ENCODE peak calls at places on chromosomes 7 and 10, in nine cellular contexts. One of them, this sample, is unnamed.

GRCh38 chr7:65731562-65732035 is 141.3 kb upstream of the VKORC1L1 start:
- DNase-seq in endothelial cell: peak
- DNase-seq in HT-29: no peak
- DNase-seq in fibroblast of pulmonary artery: no peak
- DNase-seq in SJCRH30: no peak
- DNase-seq in right cardiac atrium: no peak
- DNase-seq in omental fat pad: no peak
- DNase-seq in stimulated activated CD8-positive, alpha-beta memory T cell treated with anti-CD3 and anti-CD28 coated beads, Interleukin-12 subunit alpha, Interleukin-12 subunit beta, amount 100 ng/mL, for 4 hours: no peak
- DNase-seq in cardiac muscle cell: peak
- DNase-seq in this sample: peak

GRCh38 chr7:140390466-140391190 is 7.7 kb downstream of the SLC37A3 start:
- DNase-seq in right cardiac atrium: no peak
- DNase-seq in HT-29: no peak
- DNase-seq in omental fat pad: no peak
- DNase-seq in SJCRH30: peak
- DNase-seq in fibroblast of pulmonary artery: no peak
- DNase-seq in endothelial cell: no peak
- DNase-seq in cardiac muscle cell: peak
- DNase-seq in stimulated activated CD8-positive, alpha-beta memory T cell treated with anti-CD3 and anti-CD28 coated beads, Interleukin-12 subunit alpha, Interleukin-12 subunit beta, amount 100 ng/mL, for 4 hours: no peak
- DNase-seq in this sample: no peak

GRCh38 chr7:24786941-24787340 is 29.7 kb upstream of the GSDME start:
- DNase-seq in stimulated activated CD8-positive, alpha-beta memory T cell treated with anti-CD3 and anti-CD28 coated beads, Interleukin-12 subunit alpha, Interleukin-12 subunit beta, amount 100 ng/mL, for 4 hours: no peak
- DNase-seq in fibroblast of pulmonary artery: peak
- DNase-seq in cardiac muscle cell: peak
- DNase-seq in omental fat pad: no peak
- DNase-seq in SJCRH30: peak
- DNase-seq in endothelial cell: no peak
- DNase-seq in HT-29: no peak
- DNase-seq in right cardiac atrium: no peak
- DNase-seq in this sample: no peak

GRCh38 chr10:133235265-133235664 is 2.4 kb upstream of the VENTX start:
- DNase-seq in endothelial cell: no peak
- DNase-seq in fibroblast of pulmonary artery: no peak
- DNase-seq in omental fat pad: no peak
- DNase-seq in right cardiac atrium: peak
- DNase-seq in stimulated activated CD8-positive, alpha-beta memory T cell treated with anti-CD3 and anti-CD28 coated beads, Interleukin-12 subunit alpha, Interleukin-12 subunit beta, amount 100 ng/mL, for 4 hours: no peak
- DNase-seq in cardiac muscle cell: no peak
- DNase-seq in HT-29: no peak
- DNase-seq in SJCRH30: no peak
- DNase-seq in this sample: no peak

GRCh38 chr10:5297466-5297865 is 67.3 kb upstream of the UCN3 start:
- DNase-seq in omental fat pad: no peak
- DNase-seq in cardiac muscle cell: peak
- DNase-seq in endothelial cell: no peak
- DNase-seq in stimulated activated CD8-positive, alpha-beta memory T cell treated with anti-CD3 and anti-CD28 coated beads, Interleukin-12 subunit alpha, Interleukin-12 subunit beta, amount 100 ng/mL, for 4 hours: no peak
- DNase-seq in HT-29: no peak
- DNase-seq in right cardiac atrium: peak
- DNase-seq in fibroblast of pulmonary artery: peak
- DNase-seq in SJCRH30: no peak
- DNase-seq in this sample: no peak

GRCh38 chr7:47371733-47372368 is 210.1 kb downstream of the TNS3 start:
- DNase-seq in SJCRH30: peak
- DNase-seq in fibroblast of pulmonary artery: peak
- DNase-seq in cardiac muscle cell: peak
- DNase-seq in stimulated activated CD8-positive, alpha-beta memory T cell treated with anti-CD3 and anti-CD28 coated beads, Interleukin-12 subunit alpha, Interleukin-12 subunit beta, amount 100 ng/mL, for 4 hours: no peak
- DNase-seq in HT-29: peak
- DNase-seq in omental fat pad: peak
- DNase-seq in endothelial cell: no peak
- DNase-seq in right cardiac atrium: peak
- DNase-seq in this sample: no peak

GRCh38 chr10:124386186-124387077 is 32.3 kb downstream of the OAT start:
- DNase-seq in stimulated activated CD8-positive, alpha-beta memory T cell treated with anti-CD3 and anti-CD28 coated beads, Interleukin-12 subunit alpha, Interleukin-12 subunit beta, amount 100 ng/mL, for 4 hours: no peak
- DNase-seq in SJCRH30: no peak
- DNase-seq in right cardiac atrium: no peak
- DNase-seq in cardiac muscle cell: no peak
- DNase-seq in fibroblast of pulmonary artery: no peak
- DNase-seq in omental fat pad: no peak
- DNase-seq in HT-29: no peak
- DNase-seq in endothelial cell: no peak
- DNase-seq in this sample: no peak

GRCh38 chr10:128861018-128861565 is 605.9 kb upstream of the MGMT start:
- DNase-seq in stimulated activated CD8-positive, alpha-beta memory T cell treated with anti-CD3 and anti-CD28 coated beads, Interleukin-12 subunit alpha, Interleukin-12 subunit beta, amount 100 ng/mL, for 4 hours: no peak
- DNase-seq in HT-29: no peak
- DNase-seq in omental fat pad: no peak
- DNase-seq in cardiac muscle cell: no peak
- DNase-seq in endothelial cell: no peak
- DNase-seq in right cardiac atrium: no peak
- DNase-seq in fibroblast of pulmonary artery: no peak
- DNase-seq in SJCRH30: no peak
- DNase-seq in this sample: no peak

GRCh38 chr10:5971315-5971832 is 6.0 kb downstream of the IL15RA start:
- DNase-seq in cardiac muscle cell: peak
- DNase-seq in fibroblast of pulmonary artery: peak
- DNase-seq in right cardiac atrium: no peak
- DNase-seq in stimulated activated CD8-positive, alpha-beta memory T cell treated with anti-CD3 and anti-CD28 coated beads, Interleukin-12 subunit alpha, Interleukin-12 subunit beta, amount 100 ng/mL, for 4 hours: no peak
- DNase-seq in endothelial cell: no peak
- DNase-seq in HT-29: peak
- DNase-seq in SJCRH30: no peak
- DNase-seq in omental fat pad: no peak
- DNase-seq in this sample: no peak

GRCh38 chr7:122628651-122629411 is 70.1 kb downstream of the RNF133 start:
- DNase-seq in right cardiac atrium: no peak
- DNase-seq in endothelial cell: no peak
- DNase-seq in fibroblast of pulmonary artery: no peak
- DNase-seq in cardiac muscle cell: no peak
- DNase-seq in stimulated activated CD8-positive, alpha-beta memory T cell treated with anti-CD3 and anti-CD28 coated beads, Interleukin-12 subunit alpha, Interleukin-12 subunit beta, amount 100 ng/mL, for 4 hours: no peak
- DNase-seq in SJCRH30: no peak
- DNase-seq in HT-29: no peak
- DNase-seq in omental fat pad: no peak
- DNase-seq in this sample: no peak

GRCh38 chr7:140212100-140212881 is 35.5 kb upstream of the KDM7A start:
- DNase-seq in fibroblast of pulmonary artery: no peak
- DNase-seq in endothelial cell: no peak
- DNase-seq in right cardiac atrium: no peak
- DNase-seq in HT-29: peak
- DNase-seq in cardiac muscle cell: no peak
- DNase-seq in SJCRH30: no peak
- DNase-seq in stimulated activated CD8-positive, alpha-beta memory T cell treated with anti-CD3 and anti-CD28 coated beads, Interleukin-12 subunit alpha, Interleukin-12 subunit beta, amount 100 ng/mL, for 4 hours: no peak
- DNase-seq in omental fat pad: no peak
- DNase-seq in this sample: no peak

GRCh38 chr10:82564353-82565218 is 689.6 kb downstream of the NRG3 start:
- DNase-seq in cardiac muscle cell: no peak
- DNase-seq in endothelial cell: no peak
- DNase-seq in SJCRH30: no peak
- DNase-seq in right cardiac atrium: no peak
- DNase-seq in HT-29: no peak
- DNase-seq in stimulated activated CD8-positive, alpha-beta memory T cell treated with anti-CD3 and anti-CD28 coated beads, Interleukin-12 subunit alpha, Interleukin-12 subunit beta, amount 100 ng/mL, for 4 hours: no peak
- DNase-seq in fibroblast of pulmonary artery: peak
- DNase-seq in omental fat pad: no peak
- DNase-seq in this sample: no peak

GRCh38 chr7:50499092-50499491 is 48.9 kb upstream of the FIGNL1 start:
- DNase-seq in SJCRH30: no peak
- DNase-seq in stimulated activated CD8-positive, alpha-beta memory T cell treated with anti-CD3 and anti-CD28 coated beads, Interleukin-12 subunit alpha, Interleukin-12 subunit beta, amount 100 ng/mL, for 4 hours: no peak
- DNase-seq in endothelial cell: no peak
- DNase-seq in cardiac muscle cell: no peak
- DNase-seq in omental fat pad: no peak
- DNase-seq in right cardiac atrium: no peak
- DNase-seq in HT-29: no peak
- DNase-seq in fibroblast of pulmonary artery: no peak
- DNase-seq in this sample: no peak

GRCh38 chr10:99850041-99850766 is 67.8 kb downstream of the ABCC2 start:
- DNase-seq in cardiac muscle cell: no peak
- DNase-seq in right cardiac atrium: no peak
- DNase-seq in HT-29: peak
- DNase-seq in SJCRH30: no peak
- DNase-seq in endothelial cell: no peak
- DNase-seq in omental fat pad: no peak
- DNase-seq in fibroblast of pulmonary artery: no peak
- DNase-seq in stimulated activated CD8-positive, alpha-beta memory T cell treated with anti-CD3 and anti-CD28 coated beads, Interleukin-12 subunit alpha, Interleukin-12 subunit beta, amount 100 ng/mL, for 4 hours: no peak
- DNase-seq in this sample: peak

GRCh38 chr7:15086882-15087281 is 184.3 kb upstream of the DGKB start:
- DNase-seq in endothelial cell: no peak
- DNase-seq in stimulated activated CD8-positive, alpha-beta memory T cell treated with anti-CD3 and anti-CD28 coated beads, Interleukin-12 subunit alpha, Interleukin-12 subunit beta, amount 100 ng/mL, for 4 hours: no peak
- DNase-seq in omental fat pad: no peak
- DNase-seq in right cardiac atrium: no peak
- DNase-seq in SJCRH30: no peak
- DNase-seq in HT-29: no peak
- DNase-seq in fibroblast of pulmonary artery: no peak
- DNase-seq in cardiac muscle cell: no peak
- DNase-seq in this sample: no peak

This sample was measured in neuronal stem cell.